ENCODE peak calls at places on chromosomes 3 and 15, in six cellular contexts. D, T, Y, B, G and A are unnamed samples.

GRCh38 chr3:133040696-133041523 is 2.7 kb downstream of the TMEM108 start:
- DNase-seq in D (peak), B (peak), T (peak), G (peak), Y (peak), A (peak)

GRCh38 chr3:69712244-69712643 is 27.0 kb upstream of the MITF start:
- DNase-seq in B (no peak), Y (no peak), G (no peak), T (no peak), D (no peak), A (no peak)

GRCh38 chr3:10426346-10427233 is 78.8 kb downstream of the ATP2B2 start:
- DNase-seq in G (no peak), D (no peak), B (no peak), T (no peak), Y (no peak), A (no peak)

GRCh38 chr15:53586815-53587214 is 172.6 kb downstream of the WDR72 start:
- DNase-seq in B (peak), T (no peak), Y (peak), D (peak), G (peak), A (peak)

GRCh38 chr3:125110016-125110875 is 54.4 kb upstream of the HEG1 start:
- DNase-seq in G (no peak), B (no peak), D (no peak), T (no peak), Y (no peak), A (no peak)

GRCh38 chr15:73051811-73052678 is at the start of gene NEO1:
- DNase-seq in Y (peak), D (peak), B (peak), T (peak), G (peak), A (peak)

GRCh38 chr3:183698318-183698731 is 728 bp downstream of the YEATS2 start:
- DNase-seq in Y (peak), T (no peak), B (peak), D (no peak), G (peak), A (peak)

GRCh38 chr3:126287536-126288181 is 69.5 kb downstream of the KLF15 start:
- DNase-seq in D (peak), T (peak), Y (peak), B (peak), G (no peak), A (peak)

GRCh38 chr3:188339410-188340295 is 185.7 kb downstream of the LPP start:
- DNase-seq in B (no peak), G (no peak), T (no peak), D (no peak), Y (no peak), A (no peak)

GRCh38 chr3:57169872-57170623 is 4.9 kb upstream of the IL17RD start:
- DNase-seq in D (peak), Y (peak), T (peak), B (peak), G (peak), A (peak)

GRCh38 chr15:87293016-87293415 is 963.5 kb downstream of the NTRK3 start:
- DNase-seq in Y (no peak), D (no peak), G (no peak), B (no peak), T (no peak), A (no peak)

GRCh38 chr15:29568840-29569532 is 253.3 kb downstream of the TJP1 start:
- DNase-seq in T (no peak), G (no peak), B (peak), Y (peak), D (peak), A (peak)

GRCh38 chr15:48965972-48966371 is 2.3 kb upstream of the SHC4 start:
- DNase-seq in G (no peak), D (no peak), T (no peak), Y (no peak), B (no peak), A (no peak)

GRCh38 chr3:23455775-23456174 is 252.6 kb downstream of the UBE2E2 start:
- DNase-seq in T (no peak), Y (no peak), D (no peak), G (no peak), B (no peak), A (no peak)

GRCh38 chr3:134799393-134799792 is 4.3 kb downstream of the EPHB1 start:
- DNase-seq in G (no peak), T (no peak), B (no peak), D (no peak), Y (no peak), A (no peak)

DNA sequence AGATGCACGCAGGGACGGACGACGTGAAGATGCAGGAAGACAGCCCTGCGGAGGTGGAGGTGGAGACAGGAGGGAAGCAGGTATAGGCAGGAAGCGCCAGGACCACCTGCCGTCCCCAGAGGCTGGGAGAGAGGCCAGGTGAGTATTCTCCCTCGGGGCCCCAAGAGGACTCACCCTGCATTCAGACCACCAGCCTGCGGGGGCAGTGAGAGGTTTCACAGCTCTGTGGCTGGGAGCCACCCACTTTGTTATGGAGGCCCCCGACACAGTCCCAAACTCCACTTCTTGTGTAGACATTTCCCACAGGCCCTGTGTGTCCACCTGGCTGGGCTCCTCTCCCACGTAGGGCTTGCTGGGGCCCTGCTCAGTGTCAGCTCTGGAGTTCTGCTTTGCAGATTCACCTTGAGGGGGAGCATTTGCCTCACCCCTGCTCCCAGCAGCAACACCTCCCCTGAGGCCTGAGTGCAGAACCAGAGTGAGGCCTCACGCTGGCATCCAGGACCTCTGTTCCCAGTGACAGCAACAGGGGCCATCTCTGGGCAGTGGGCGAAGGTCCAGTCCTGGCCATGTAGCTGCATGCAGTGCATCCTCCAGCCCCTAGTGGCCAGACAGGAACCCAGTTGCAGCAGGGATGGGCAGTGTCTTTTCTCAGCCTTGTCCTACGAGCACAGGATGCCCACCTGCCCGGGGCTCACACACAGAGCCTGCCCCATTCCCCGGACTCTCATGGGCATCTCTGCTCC is 119.4 kb upstream of the IQSEC1 start:
- DNase-seq in T (no peak), D (no peak), G (no peak), Y (peak), B (peak), A (peak)
- TF ChIP-seq CTCF in T (no peak), D (no peak), G (peak), Y (peak), B (peak), A (peak)

DNA sequence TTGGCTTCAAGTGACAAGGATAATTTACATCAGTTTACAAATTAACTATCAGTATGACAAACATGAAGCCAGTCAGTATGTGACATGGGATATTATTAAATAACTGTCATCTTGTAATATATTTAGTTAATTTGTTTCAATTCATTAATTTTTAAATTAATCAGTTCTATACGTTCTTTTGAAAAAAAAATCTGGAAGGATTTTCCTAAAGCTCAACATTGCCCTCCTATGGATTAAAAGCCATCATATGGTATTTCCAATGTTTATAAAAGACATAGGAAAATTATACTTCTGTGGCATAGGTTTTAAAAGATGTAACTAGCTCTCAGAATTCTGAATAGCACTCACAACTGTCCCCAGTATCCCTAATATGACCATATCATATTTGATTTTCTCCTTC is 134.4 kb downstream of the PLOD2 start:
- DNase-seq in B (no peak), G (no peak), Y (no peak), T (no peak), D (no peak), A (no peak)
- TF ChIP-seq CTCF in B (no peak), G (peak), Y (no peak), T (no peak), D (no peak), A (no peak)

DNA sequence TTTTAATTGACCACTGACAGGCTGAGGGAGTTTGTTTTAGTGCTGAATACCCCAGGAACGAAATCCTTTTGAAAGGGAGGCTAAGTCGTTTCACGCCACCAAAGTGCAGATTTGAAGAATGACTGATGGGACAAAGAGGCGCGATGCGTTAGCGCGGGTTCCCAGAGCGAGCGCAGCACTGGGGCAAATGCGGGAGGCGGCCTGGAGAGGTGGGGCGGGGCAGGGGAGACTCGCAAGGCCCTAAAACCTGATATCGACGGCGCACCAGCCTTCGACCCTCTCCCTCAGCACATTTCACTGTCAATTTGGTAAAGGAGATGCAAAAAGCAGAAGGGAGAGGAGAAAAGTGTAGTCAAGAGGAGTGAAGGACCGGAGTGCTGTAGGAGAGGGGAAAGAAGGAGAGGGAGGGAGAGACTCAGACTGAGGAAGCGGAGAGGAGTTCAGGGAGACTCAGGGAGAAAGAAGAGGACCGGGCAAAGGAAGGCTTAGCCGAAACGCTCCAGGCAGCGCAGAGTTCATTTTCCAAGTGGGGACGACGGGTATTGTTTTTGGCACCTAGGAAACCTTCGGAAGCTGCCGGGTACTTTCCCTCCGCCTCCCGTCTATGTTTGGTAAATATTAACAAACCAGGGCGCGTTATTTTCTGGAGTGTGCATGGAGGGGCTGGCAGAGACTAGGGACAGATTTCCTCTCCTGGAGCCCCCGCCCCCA is 3.8 kb upstream of the FOXB1 start:
- DNase-seq in T (no peak), G (no peak), Y (peak), B (no peak), D (no peak), A (peak)
- TF ChIP-seq CTCF in T (no peak), G (peak), Y (no peak), B (no peak), D (no peak), A (no peak)

DNA sequence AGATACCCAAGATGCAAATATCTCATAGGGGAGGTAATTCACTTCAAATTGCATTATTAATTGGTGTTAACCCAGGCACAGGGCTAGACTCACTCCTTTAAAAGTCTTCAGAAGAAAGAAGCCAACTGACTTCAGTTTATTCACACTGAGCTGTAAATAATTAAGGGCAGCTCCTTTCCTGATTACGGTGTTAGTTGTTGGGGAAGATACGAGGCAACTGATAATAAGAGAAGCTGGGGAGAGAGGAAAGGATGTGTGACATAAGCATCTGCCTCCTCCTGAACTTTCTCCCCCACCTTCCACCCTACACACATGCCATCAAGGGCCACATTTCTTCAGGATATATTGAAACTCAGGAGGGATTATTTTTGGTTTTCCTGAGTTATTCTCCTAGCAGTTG is 47.5 kb downstream of the ADGRG7 start:
- DNase-seq in Y (no peak), G (no peak), D (no peak), B (no peak), T (no peak), A (no peak)
- TF ChIP-seq CTCF in Y (no peak), G (no peak), D (no peak), B (no peak), T (no peak), A (no peak)

GRCh38 chr15:101540480-101541239 is 51.2 kb upstream of the PCSK6 start:
- DNase-seq in T (no peak), B (no peak), Y (no peak), G (no peak), D (no peak), A (no peak)
- TF ChIP-seq CTCF in T (no peak), B (no peak), Y (no peak), G (no peak), D (no peak), A (no peak)

DNA sequence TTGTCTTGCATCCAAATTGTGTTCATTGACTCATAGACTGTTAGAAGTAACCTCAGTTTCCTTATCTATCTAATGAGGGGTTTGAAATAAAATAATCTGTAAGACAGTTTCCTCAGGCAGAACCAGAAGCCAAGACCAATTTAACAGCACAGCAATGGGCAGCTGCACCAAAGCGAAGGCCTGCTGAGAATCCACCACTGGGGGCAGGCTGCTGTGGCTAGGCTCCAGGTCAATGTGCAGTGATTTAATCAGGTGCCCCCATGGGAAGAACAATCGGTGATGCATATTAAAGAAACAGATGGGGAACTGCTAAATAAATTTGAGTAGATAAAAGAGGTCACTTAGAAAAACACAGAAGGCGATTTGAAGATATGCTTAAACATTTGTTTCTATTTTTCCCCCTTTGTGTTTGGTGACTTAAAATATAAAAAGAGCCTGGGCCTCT is 28.0 kb upstream of the TMOD3 start:
- DNase-seq in T (no peak), D (no peak), G (no peak), Y (peak), B (peak), A (peak)
- TF ChIP-seq CTCF in T (no peak), D (peak), G (peak), Y (peak), B (peak), A (peak)

GRCh38 chr3:44661189-44661588 is 12.7 kb downstream of the ZNF35 start:
- DNase-seq in D (no peak), Y (no peak), T (no peak), G (no peak), B (no peak), A (no peak)
- TF ChIP-seq CTCF in D (no peak), Y (peak), T (no peak), G (peak), B (peak), A (no peak)

GRCh38 chr3:55817177-55817576 is 330.1 kb upstream of the WNT5A start:
- DNase-seq in Y (no peak), G (no peak), D (no peak), T (no peak), B (no peak), A (no peak)
- TF ChIP-seq CTCF in Y (no peak), G (no peak), D (no peak), T (no peak), B (no peak), A (no peak)